ENCODE peak calls at places on chromosomes 4 and X, in seven cellular contexts. T is DMS 273 treated with DMSO at 0.1 percent for 48 hours, V is ovary, D is Caki2, S is GM04504, O is fibroblast of mammary gland, C is fibroblast of villous mesenchyme. N is an unnamed sample.

GRCh38 chr4:119725688-119726330 is 97.2 kb upstream of the PDE5A start:
- DNase-seq in S (no peak), O (no peak), V (no peak), T (no peak), D (no peak), C (peak; percentile 66), N (no peak)

GRCh38 chr4:65599335-65599734 is 71.0 kb downstream of the EPHA5 start:
- DNase-seq in V (no peak), D (no peak), T (no peak), C (no peak), S (no peak), O (peak; percentile 17), N (no peak)

GRCh38 chrX:11532291-11533075 is 133.2 kb downstream of the ARHGAP6 start:
- DNase-seq in D (no peak), S (no peak), O (no peak), V (no peak), T (no peak), C (peak; percentile 80), N (no peak)

GRCh38 chr4:184167576-184167975 is 50.1 kb downstream of the ENPP6 start:
- DNase-seq in T (no peak), D (no peak), S (no peak), O (no peak), C (no peak), V (no peak), N (no peak)

GRCh38 chr4:15875663-15876460 is 62.7 kb downstream of the FGFBP1 start:
- DNase-seq in O (no peak), D (no peak), C (no peak), T (no peak), V (no peak), S (no peak), N (no peak)

GRCh38 chr4:8182858-8183725 is 16.0 kb upstream of the SH3TC1 start:
- DNase-seq in O (peak; percentile 95), D (peak; percentile 96), C (peak; percentile 96), T (no peak), S (peak; percentile 74), V (peak; percentile 80), N (no peak)

GRCh38 chr4:5524451-5524850 is 183.9 kb downstream of the EVC2 start:
- DNase-seq in C (no peak), D (no peak), S (no peak), O (no peak), T (no peak), V (no peak), N (no peak)

GRCh38 chr4:15238720-15239119 is 189.1 kb upstream of the C1QTNF7 start:
- DNase-seq in O (peak; percentile 64), C (peak; percentile 69), T (no peak), S (peak; percentile 23), D (no peak), V (peak; percentile 47), N (no peak)

GRCh38 chr4:142718981-142719380 is 127.1 kb downstream of the INPP4B start:
- DNase-seq in T (no peak), V (no peak), S (no peak), D (no peak), O (no peak), C (no peak), N (no peak)

GRCh38 chrX:114619874-114620273 is 36.0 kb downstream of the HTR2C start:
- DNase-seq in O (peak; percentile 8), V (no peak), C (no peak), S (no peak), D (no peak), T (no peak), N (no peak)

GRCh38 chrX:13808293-13808692 is 8.6 kb downstream of the GPM6B start:
- DNase-seq in T (peak; percentile 68), D (no peak), S (no peak), C (no peak), O (no peak), V (no peak), N (no peak)

GRCh38 chr4:61320154-61320553 is 120.0 kb downstream of the ADGRL3 start:
- DNase-seq in V (no peak), C (no peak), T (no peak), O (no peak), D (no peak), S (no peak), N (no peak)

GRCh38 chr4:8215001-8215427 is 15.9 kb downstream of the SH3TC1 start:
- DNase-seq in D (no peak), C (peak; percentile 95), S (peak; percentile 47), T (no peak), V (no peak), O (peak; percentile 79), N (peak; percentile 72)